ENCODE peak calls at places on chromosomes 11 and 22, in ten cellular contexts. Y is GM23248; S is lung; P is uterus; X is aorta; G is psoas muscle; A is CD8-positive, alpha-beta memory T cell; E is pancreas; M is left ventricle myocardium inferior; V is WERI-Rb-1. K is an unnamed sample. For H3K36me3, the result is how much of the 10 kb centered on the place peaks cover.

GRCh38 chr22:31162015-31162765 is 2.2 kb downstream of the RNF185 start:
- DNase-seq in Y (peak), S (no peak), P (no peak), X (no peak), G (no peak), A (no peak), E (no peak), M (no peak), V (no peak), K (no peak)

GRCh38 chr11:17764446-17765218 is 30.1 kb downstream of the KCNC1 start:
- DNase-seq in Y (no peak), S (no peak), P (no peak), X (no peak), G (no peak), A (no peak), E (peak), M (no peak), V (peak), K (peak)

GRCh38 chr22:44758354-44758969 is 6.1 kb downstream of the ARHGAP8 start:
- DNase-seq in Y (peak), S (no peak), P (no peak), X (no peak), G (no peak), A (no peak), E (no peak), M (no peak), V (no peak), K (no peak)

GRCh38 chr22:50315289-50316113 is 8.1 kb upstream of the PLXNB2 start:
- DNase-seq in Y (no peak), S (no peak), P (no peak), X (no peak), G (no peak), A (no peak), E (no peak), M (no peak), V (no peak), K (peak)

GRCh38 chr11:15815246-15816209 is 540.8 kb downstream of the SOX6 start:
- DNase-seq in Y (peak), S (peak), P (no peak), X (no peak), G (no peak), A (no peak), E (no peak), M (no peak), V (no peak), K (no peak)

GRCh38 chr11:79192836-79193235 is 248.0 kb downstream of the TENM4 start:
- DNase-seq in Y (no peak), S (no peak), P (no peak), X (no peak), G (no peak), A (no peak), E (no peak), M (no peak), V (no peak), K (no peak)

GRCh38 chr22:31082606-31083376 is 1.7 kb downstream of the SMTN start:
- DNase-seq in Y (peak), S (peak), P (peak), X (peak), G (peak), A (no peak), E (no peak), M (peak), V (peak), K (peak)

GRCh38 chr11:61690706-61691377 is 10.7 kb downstream of the DAGLA start:
- DNase-seq in Y (no peak), S (no peak), P (no peak), X (no peak), G (no peak), A (no peak), E (no peak), M (no peak), V (no peak), K (no peak)

GRCh38 chr11:77215106-77215505 is 86.4 kb downstream of the GDPD4 start:
- DNase-seq in Y (no peak), S (no peak), P (no peak), X (no peak), G (no peak), A (no peak), E (no peak), M (no peak), V (peak), K (no peak)

GRCh38 chr11:76086713-76087635 is 119.3 kb downstream of the WNT11 start:
- DNase-seq in Y (peak), S (no peak), P (no peak), X (no peak), G (no peak), A (no peak), E (no peak), M (no peak), V (no peak), K (no peak)

DNA sequence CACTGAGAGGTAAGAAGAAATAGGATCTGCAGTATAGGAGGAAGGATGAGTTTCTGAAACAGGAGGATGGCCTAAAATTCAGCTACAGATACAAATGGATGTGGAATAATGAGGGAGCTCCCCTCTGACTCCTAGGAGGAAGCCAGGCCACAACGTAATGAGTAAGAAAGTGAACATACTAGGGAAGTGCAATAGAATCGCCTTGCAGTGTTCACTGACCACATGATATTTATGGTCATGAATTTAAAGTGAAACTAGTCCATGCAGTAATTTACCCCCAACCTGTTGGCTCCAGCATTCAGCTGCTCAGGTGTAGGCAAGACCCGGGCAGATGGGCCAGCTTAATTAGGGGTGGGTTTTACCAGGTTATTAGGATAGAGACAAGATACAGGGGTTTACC is 101.7 kb downstream of the DEUP1 start:
- DNase-seq in Y (no peak), S (no peak), P (no peak), X (no peak), G (no peak), A (no peak), E (no peak), M (no peak), V (no peak), K (no peak)
- H3K36me3 ChIP-seq in Y (under half), S (under half), P (under half), X (under half), G (under half), A (under half), E (under half), M (under half), V (under half), K (under half)

DNA sequence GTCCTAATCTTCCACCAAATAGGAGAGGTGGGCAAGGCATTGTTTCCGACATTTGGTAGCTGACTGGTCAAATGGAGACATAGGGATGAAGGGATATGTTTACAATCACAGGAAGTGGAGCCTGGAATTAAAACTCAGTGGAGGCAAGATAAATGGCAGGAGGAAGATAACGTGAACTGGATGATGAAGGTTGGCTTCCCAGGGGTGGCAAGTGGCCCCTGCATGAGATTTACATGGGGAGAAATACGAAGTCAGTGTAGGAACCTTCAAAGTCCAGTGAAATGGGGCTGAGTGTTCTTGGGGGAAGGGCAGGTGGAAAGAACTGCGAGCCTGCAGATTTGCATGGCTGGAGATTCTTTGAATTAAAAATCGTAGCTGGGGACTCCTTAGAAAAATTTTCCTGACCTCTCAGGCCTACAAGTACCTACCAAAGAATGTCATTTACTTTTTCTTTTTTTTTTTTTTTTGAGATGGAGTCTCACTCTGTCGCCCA is 724 bp upstream of the FOXRED2 start:
- DNase-seq in Y (no peak), S (no peak), P (no peak), X (no peak), G (no peak), A (no peak), E (no peak), M (no peak), V (no peak), K (no peak)
- H3K4me3 ChIP-seq in Y (peak), S (no peak), P (peak), X (no peak), G (peak), A (peak), E (peak), M (peak), V (peak), K (peak)

DNA sequence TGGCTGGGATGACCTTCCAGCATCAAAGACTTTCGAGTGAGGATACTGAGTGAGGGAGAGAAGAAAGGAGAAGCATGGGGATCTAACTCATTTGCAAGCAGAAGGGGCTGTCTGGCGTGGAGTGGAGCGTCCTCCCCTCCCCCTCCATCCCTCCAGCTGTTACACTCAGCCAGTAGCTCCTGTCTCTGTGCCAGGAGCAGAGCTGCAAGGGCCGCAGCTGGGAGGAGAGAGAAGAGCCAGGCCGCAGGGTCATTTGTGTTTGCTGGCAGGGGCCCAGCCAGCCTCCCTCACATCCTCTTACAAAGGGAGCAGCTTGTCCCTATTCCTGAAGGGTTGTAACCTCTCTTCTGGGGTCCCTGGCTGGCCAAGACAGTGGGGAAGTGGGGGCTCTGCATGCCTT is 58.0 kb downstream of the NECTIN1 start:
- DNase-seq in Y (no peak), S (peak), P (peak), X (no peak), G (peak), A (no peak), E (no peak), M (peak), V (no peak), K (peak)
- H3K36me3 ChIP-seq in Y (under half), S (under half), P (under half), X (under half), G (under half), A (under half), E (under half), M (under half), V (under half), K (under half)

GRCh38 chr11:7892059-7892699 is 38.9 kb downstream of the OR10A6 start:
- DNase-seq in Y (peak), S (no peak), P (no peak), X (no peak), G (no peak), A (no peak), E (no peak), M (no peak), V (no peak), K (no peak)
- H3K4me3 ChIP-seq in Y (peak), S (no peak), P (no peak), X (no peak), G (no peak), A (no peak), E (no peak), M (no peak), V (no peak), K (no peak)

DNA sequence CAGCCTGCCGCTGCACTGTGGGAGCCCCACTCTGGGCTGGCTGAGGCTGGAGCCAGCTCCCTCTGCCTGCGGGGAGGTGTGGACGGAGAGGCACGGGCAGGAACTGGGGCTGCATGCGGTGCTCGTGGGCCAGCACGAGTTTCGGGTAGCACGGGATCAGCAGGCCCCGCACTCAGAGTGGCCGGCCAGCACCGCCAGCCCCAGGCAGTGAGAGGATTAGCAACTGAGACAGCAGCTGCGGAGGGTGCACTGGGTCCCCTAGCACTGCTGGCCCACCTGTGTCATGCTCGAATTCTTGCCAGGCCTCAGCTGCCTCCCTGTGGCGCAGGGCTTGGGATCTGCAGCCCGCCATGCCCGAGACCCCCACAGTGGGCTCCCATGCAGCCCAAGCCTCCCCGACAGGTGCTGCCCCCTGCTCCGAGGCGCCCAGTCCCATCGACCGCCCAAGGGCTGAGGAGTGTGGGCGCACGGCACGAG is 24.0 kb upstream of the OR5B21 start:
- DNase-seq in Y (no peak), S (no peak), P (no peak), X (no peak), G (no peak), A (no peak), E (peak), M (no peak), V (no peak), K (no peak)
- H3K36me3 ChIP-seq in Y (half or more), S (under half), P (under half), X (under half), G (under half), A (under half), E (under half), M (half or more), V (under half), K (under half)

DNA sequence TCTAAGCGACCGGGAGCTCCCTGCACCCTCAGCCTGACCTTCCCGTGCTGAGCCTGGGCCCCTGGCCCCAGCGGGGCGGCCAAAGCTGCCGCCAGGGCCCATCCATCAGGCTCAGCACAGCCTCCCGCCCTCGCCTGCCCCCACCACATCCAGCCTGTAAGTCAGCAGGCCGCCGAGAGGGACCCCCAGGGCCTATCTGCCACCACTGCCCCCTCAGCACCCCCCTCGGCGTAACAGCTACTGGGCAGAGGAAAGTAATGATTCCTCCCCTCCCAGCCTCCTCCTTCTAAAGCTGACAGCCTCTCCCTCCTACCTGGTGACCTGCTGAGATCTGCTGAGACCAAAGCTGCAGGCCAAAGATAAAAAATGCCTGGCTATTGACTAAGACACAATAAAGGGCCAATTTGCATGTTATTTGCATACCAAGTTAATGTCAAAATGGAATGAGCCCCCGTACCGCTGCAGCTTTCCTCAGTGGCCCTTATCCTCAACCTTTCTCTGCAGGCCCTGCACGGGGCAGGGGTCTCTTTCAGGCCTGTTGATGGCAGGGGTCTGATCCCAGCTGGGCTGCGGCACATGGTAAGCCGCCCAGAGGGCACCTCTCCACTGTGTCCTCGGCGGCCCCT is 51.6 kb downstream of the RPUSD4 start:
- DNase-seq in Y (no peak), S (no peak), P (no peak), X (no peak), G (no peak), A (no peak), E (no peak), M (no peak), V (peak), K (no peak)
- H3K4me3 ChIP-seq in Y (no peak), S (no peak), P (no peak), X (no peak), G (no peak), A (no peak), E (no peak), M (no peak), V (peak), K (no peak)

GRCh38 chr11:66668653-66669430 is 8.8 kb downstream of the RBM4B start:
- DNase-seq in Y (no peak), S (no peak), P (no peak), X (peak), G (no peak), A (no peak), E (no peak), M (no peak), V (no peak), K (no peak)
- H3K36me3 ChIP-seq in Y (under half), S (under half), P (under half), X (under half), G (half or more), A (under half), E (under half), M (under half), V (half or more), K (half or more)